ENCODE peak calls at places on chromosomes 6 and 20, in eight cellular contexts. W, E, B, P, M, I, G and C are unnamed samples.

GRCh38 chr6:131001945-131002661 is 60.9 kb downstream of the EPB41L2 start:
- DNase-seq in G (no peak), I (no peak), M (no peak), B (no peak), P (no peak), E (no peak), W (no peak), C (no peak)

GRCh38 chr6:54988576-54988975 is 142.0 kb downstream of the FAM83B start:
- DNase-seq in W (no peak), P (no peak), I (no peak), M (no peak), E (no peak), B (no peak), G (no peak), C (no peak)

GRCh38 chr20:25040438-25040831 is 17.5 kb downstream of the ACSS1 start:
- DNase-seq in P (no peak), G (peak), I (no peak), M (no peak), B (no peak), W (no peak), E (no peak), C (no peak)

GRCh38 chr6:161169060-161169459 is 104.8 kb downstream of the AGPAT4 start:
- DNase-seq in B (no peak), W (no peak), I (no peak), P (no peak), G (no peak), E (no peak), M (no peak), C (no peak)

GRCh38 chr6:45746046-45746445 is 269.6 kb downstream of the CLIC5 start:
- DNase-seq in M (no peak), G (peak), E (no peak), I (no peak), B (no peak), P (no peak), W (no peak), C (no peak)

GRCh38 chr20:50403565-50404418 is 106.4 kb upstream of the PTPN1 start:
- DNase-seq in I (no peak), P (no peak), B (peak), E (no peak), M (no peak), W (no peak), G (no peak), C (no peak)

GRCh38 chr6:94349227-94349626 is 929.9 kb upstream of the EPHA7 start:
- DNase-seq in M (no peak), W (no peak), E (no peak), P (no peak), I (no peak), B (no peak), G (no peak), C (no peak)

GRCh38 chr20:18632196-18632789 is 44.4 kb downstream of the DTD1 start:
- DNase-seq in P (peak), I (peak), M (peak), G (peak), B (no peak), W (peak), E (peak), C (no peak)

GRCh38 chr20:20695250-20695816 is 17.1 kb downstream of the RALGAPA2 start:
- DNase-seq in P (no peak), W (no peak), E (no peak), G (no peak), B (no peak), M (no peak), I (no peak), C (no peak)

GRCh38 chr6:152952866-152953509 is 29.9 kb downstream of the FBXO5 start:
- DNase-seq in G (peak), M (no peak), B (no peak), E (no peak), I (no peak), P (peak), W (no peak), C (no peak)

DNA sequence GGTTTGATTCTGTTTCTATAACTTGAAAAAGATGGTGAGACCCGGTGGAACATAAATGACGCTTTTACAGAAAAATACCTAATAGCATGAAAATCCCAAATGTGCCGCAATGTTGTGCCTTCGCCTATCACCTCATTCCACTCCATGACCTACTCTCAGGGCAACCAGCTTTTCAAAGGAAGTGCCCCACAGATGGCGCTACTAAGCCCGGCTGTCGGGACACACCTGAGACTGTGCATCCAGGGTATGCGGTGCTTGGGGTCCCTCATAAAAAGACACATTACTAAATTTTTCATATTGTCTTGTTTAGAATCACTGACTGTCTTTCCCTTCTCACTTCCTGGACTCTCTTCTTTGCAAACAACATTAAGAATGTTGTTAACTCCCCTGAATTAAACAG is 145.5 kb upstream of the RPS6KA2 start:
- DNase-seq in W (no peak), G (no peak), I (no peak), M (no peak), P (no peak), E (peak), B (no peak), C (no peak)
- TF ChIP-seq CTCF in W (no peak), G (peak), I (no peak), M (no peak), P (peak), E (no peak), B (no peak), C (no peak)

GRCh38 chr6:112113371-112113770 is 26.0 kb downstream of the FAM229B start:
- DNase-seq in M (no peak), E (no peak), I (no peak), P (no peak), G (no peak), W (no peak), B (no peak), C (no peak)
- TF ChIP-seq CTCF in M (no peak), E (no peak), I (no peak), P (no peak), G (no peak), W (no peak), B (no peak), C (no peak)

GRCh38 chr20:1423625-1424106 is 30.8 kb upstream of the FKBP1A start:
- DNase-seq in G (peak), B (no peak), I (no peak), W (peak), P (no peak), M (no peak), E (peak), C (no peak)
- TF ChIP-seq CTCF in G (peak), B (no peak), I (no peak), W (peak), P (no peak), M (no peak), E (no peak), C (no peak)

GRCh38 chr6:39792501-39793450 is 600 bp downstream of the DAAM2 start:
- DNase-seq in W (peak), G (no peak), P (no peak), I (no peak), B (no peak), M (no peak), E (no peak), C (no peak)

GRCh38 chr6:39793528-39793927 is 1.4 kb downstream of the DAAM2 start:
- DNase-seq in B (no peak), M (no peak), I (no peak), E (no peak), W (no peak), P (no peak), G (no peak), C (no peak)

GRCh38 chr6:39791850-39792500 is at the start of gene DAAM2:
- DNase-seq in P (no peak), G (no peak), B (peak), W (peak), E (no peak), I (no peak), M (peak), C (no peak)

GRCh38 chr6:39791311-39791710 is 865 bp upstream of the DAAM2 start:
- DNase-seq in W (no peak), G (no peak), M (no peak), E (no peak), P (no peak), B (no peak), I (no peak), C (no peak)

DNA sequence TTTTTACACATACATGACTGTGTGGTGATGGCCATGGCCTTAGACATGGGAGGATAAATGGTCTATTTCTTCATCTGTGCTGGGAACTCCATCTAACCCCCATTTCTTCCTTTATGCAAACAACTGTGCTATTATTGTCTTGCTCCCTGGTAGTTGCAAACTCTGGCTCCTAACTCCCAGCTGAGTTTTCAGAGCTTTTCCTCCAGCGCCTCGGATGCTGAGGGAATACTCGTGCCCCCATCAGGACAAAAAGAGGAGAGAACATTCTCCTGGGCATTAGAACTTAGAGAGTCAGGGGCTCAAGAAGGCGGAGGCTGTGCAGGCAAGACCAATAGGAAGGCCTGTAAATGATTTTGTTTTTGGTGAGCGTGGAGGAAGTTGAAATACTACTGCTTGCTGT is 2.1 kb downstream of the DAAM2 start:
- DNase-seq in M (no peak), I (no peak), E (no peak), W (no peak), B (no peak), P (no peak), G (no peak), C (no peak)
- TF ChIP-seq CTCF in M (peak), I (no peak), E (no peak), W (no peak), B (peak), P (no peak), G (peak), C (no peak)

GRCh38 chr6:34226731-34227586 is 9.7 kb upstream of the HMGA1 start:
- DNase-seq in W (no peak), P (no peak), E (no peak), G (no peak), I (no peak), B (no peak), M (no peak), C (no peak)
- TF ChIP-seq CTCF in W (peak), P (no peak), E (peak), G (peak), I (no peak), B (no peak), M (no peak), C (no peak)

GRCh38 chr6:156776470-156776840 is 723 bp upstream of the ARID1B start:
- DNase-seq in I (no peak), W (no peak), B (no peak), E (no peak), M (no peak), G (peak), P (no peak), C (no peak)
- TF ChIP-seq CTCF in I (no peak), W (no peak), B (no peak), E (no peak), M (no peak), G (peak), P (no peak), C (no peak)

GRCh38 chr6:157476797-157477196 is 95.8 kb downstream of the ZDHHC14 start:
- DNase-seq in I (no peak), M (no peak), P (no peak), B (no peak), W (no peak), E (no peak), G (no peak), C (no peak)

GRCh38 chr6:157481189-157481864 is 100.3 kb downstream of the ZDHHC14 start:
- DNase-seq in E (no peak), G (no peak), M (no peak), W (no peak), P (no peak), B (no peak), I (no peak), C (no peak)

GRCh38 chr6:157481865-157482249 is 100.9 kb downstream of the ZDHHC14 start:
- DNase-seq in P (no peak), M (no peak), B (no peak), W (no peak), G (no peak), E (no peak), I (no peak), C (no peak)

GRCh38 chr6:157479464-157480303 is 98.7 kb downstream of the ZDHHC14 start:
- DNase-seq in M (no peak), W (no peak), P (no peak), I (no peak), B (no peak), E (no peak), G (no peak), C (no peak)

GRCh38 chr6:157478926-157479325 is 97.9 kb downstream of the ZDHHC14 start:
- DNase-seq in W (no peak), B (no peak), E (no peak), P (no peak), G (no peak), I (no peak), M (no peak), C (no peak)
- TF ChIP-seq CTCF in W (no peak), B (no peak), E (no peak), P (no peak), G (no peak), I (no peak), M (no peak), C (no peak)